ENCODE peak calls at places on chromosomes 6 and 20, in seven cellular contexts. G, E, M, U, Z, F and H are unnamed samples.

GRCh38 chr6:124937645-124938044 is 24.6 kb upstream of the RNF217 start:
- DNase-seq in F (no peak), U (no peak), G (no peak), Z (no peak), E (no peak), M (no peak), H (no peak)

GRCh38 chr6:28555136-28555535 is 29.5 kb downstream of the GPX5 start:
- DNase-seq in G (no peak), U (no peak), E (no peak), F (no peak), M (no peak), Z (no peak), H (no peak)

GRCh38 chr20:17896247-17896723 is 72.3 kb downstream of the SNX5 start:
- DNase-seq in Z (no peak), F (no peak), G (no peak), U (no peak), M (no peak), E (peak; percentile 20), H (no peak)

GRCh38 chr6:118297821-118298220 is 250.3 kb upstream of the PLN start:
- DNase-seq in E (peak; percentile 22), Z (no peak), G (no peak), M (no peak), U (no peak), F (no peak), H (no peak)

GRCh38 chr6:157476797-157477196 is 95.8 kb downstream of the ZDHHC14 start:
- DNase-seq in U (no peak), M (no peak), F (no peak), E (no peak), G (no peak), Z (no peak), H (no peak)

GRCh38 chr6:14038636-14039035 is 78.9 kb upstream of the CD83 start:
- DNase-seq in M (no peak), U (no peak), E (peak; percentile 44), G (no peak), Z (no peak), F (no peak), H (no peak)

GRCh38 chr6:158605266-158605878 is 39.2 kb downstream of the DYNLT1 start:
- DNase-seq in U (peak; percentile 27), M (peak; percentile 75), G (peak; percentile 65), E (peak; percentile 82), F (peak; percentile 68), Z (peak; percentile 39), H (peak; percentile 65)

GRCh38 chr6:53437557-53438202 is 88.9 kb upstream of the ELOVL5 start:
- DNase-seq in G (peak; percentile 81), U (peak; percentile 74), M (peak; percentile 73), E (peak; percentile 89), Z (no peak), F (peak; percentile 45), H (peak; percentile 50)

GRCh38 chr6:30741789-30742315 is 635 bp downstream of the FLOT1 start:
- DNase-seq in M (no peak), U (no peak), G (no peak), F (peak; percentile 40), Z (no peak), E (no peak), H (no peak)

GRCh38 chr6:129733290-129733689 is 23.3 kb upstream of the ARHGAP18 start:
- DNase-seq in U (no peak), F (peak; percentile 39), E (no peak), M (no peak), Z (no peak), G (no peak), H (no peak)

GRCh38 chr6:47655719-47656595 is 42.4 kb upstream of the ADGRF4 start:
- DNase-seq in Z (no peak), M (peak; percentile 94), F (peak; percentile 16), U (no peak), G (peak; percentile 84), E (peak; percentile 60), H (peak; percentile 80)

GRCh38 chr6:1336246-1336843 is 24.4 kb downstream of the FOXQ1 start:
- DNase-seq in U (no peak), F (no peak), E (no peak), G (peak; percentile 82), M (peak; percentile 84), Z (no peak), H (peak; percentile 73)

GRCh38 chr6:87731818-87732661 is 30.0 kb upstream of the AKIRIN2 start:
- DNase-seq in G (peak; percentile 99), F (peak; percentile 87), U (peak; percentile 94), M (peak; percentile 98), E (peak; percentile 94), Z (peak; percentile 95), H (peak; percentile 83)

GRCh38 chr6:18997375-18997826 is 610.3 kb downstream of the RNF144B start:
- DNase-seq in G (peak; percentile 64), E (peak; percentile 56), F (peak; percentile 52), M (peak; percentile 63), U (peak; percentile 23), Z (no peak), H (no peak)

GRCh38 chr20:45467861-45468260 is 1.7 kb upstream of the WFDC2 start:
- DNase-seq in F (no peak), G (no peak), U (no peak), E (no peak), M (no peak), Z (no peak), H (no peak)

GRCh38 chr6:34487536-34487935 is 21.7 kb downstream of the PACSIN1 start:
- DNase-seq in G (no peak), Z (no peak), M (no peak), E (no peak), U (no peak), F (no peak), H (no peak)

GRCh38 chr6:2630891-2631458 is 119.7 kb downstream of the MYLK4 start:
- DNase-seq in M (peak; percentile 66), U (no peak), E (peak; percentile 91), G (peak; percentile 77), F (no peak), Z (no peak), H (no peak)

GRCh38 chr6:170429457-170429856 is 122.9 kb downstream of the FAM120B start:
- DNase-seq in E (peak; percentile 10), G (no peak), U (no peak), F (no peak), Z (no peak), M (no peak), H (no peak)

GRCh38 chr6:81465859-81466258 is 286.6 kb downstream of the TENT5A start:
- DNase-seq in G (peak; percentile 49), M (peak; percentile 21), E (peak; percentile 53), Z (no peak), F (peak; percentile 4), U (peak; percentile 8), H (peak; percentile 26)

GRCh38 chr6:15663057-15663638 is 320 bp upstream of the DTNBP1 start:
- DNase-seq in E (peak; percentile 50), M (peak; percentile 40), F (no peak), G (peak; percentile 69), Z (no peak), U (no peak), H (peak; percentile 82)

GRCh38 chr20:36672991-36673390 is 27.0 kb upstream of the SLA2 start:
- DNase-seq in E (no peak), G (no peak), F (no peak), M (no peak), Z (no peak), U (no peak), H (no peak)

GRCh38 chr20:36676701-36677421 is 30.9 kb upstream of the SLA2 start:
- DNase-seq in F (no peak), M (no peak), U (no peak), E (no peak), Z (no peak), G (no peak), H (no peak)

GRCh38 chr20:36682311-36682710 is 36.3 kb upstream of the SLA2 start:
- DNase-seq in G (no peak), E (no peak), F (no peak), M (no peak), Z (no peak), U (no peak), H (no peak)

GRCh38 chr20:36677422-36677771 is 31.4 kb upstream of the SLA2 start:
- DNase-seq in Z (no peak), M (no peak), U (no peak), E (no peak), G (no peak), F (no peak), H (no peak)
- TF ChIP-seq CTCF in Z (no peak), M (no peak), U (no peak), E (no peak), G (no peak), F (no peak), H (no peak)

GRCh38 chr6:4370066-4370465 is 234.7 kb upstream of the ECI2 start:
- DNase-seq in Z (no peak), U (peak; percentile 83), M (peak; percentile 92), F (no peak), E (peak; percentile 98), G (peak; percentile 67), H (no peak)
- TF ChIP-seq CTCF in Z (no peak), U (no peak), M (no peak), F (no peak), E (peak; percentile 16), G (no peak), H (no peak)

GRCh38 chr20:3349786-3350185 is 57.7 kb downstream of the DNAAF9 start:
- DNase-seq in F (no peak), Z (no peak), U (no peak), E (no peak), G (no peak), M (no peak), H (no peak)

GRCh38 chr20:3353646-3354045 is 53.8 kb downstream of the DNAAF9 start:
- DNase-seq in E (no peak), M (no peak), Z (no peak), F (no peak), U (no peak), G (no peak), H (no peak)

GRCh38 chr20:3354247-3354646 is 53.2 kb downstream of the DNAAF9 start:
- DNase-seq in Z (no peak), U (no peak), F (no peak), M (no peak), G (no peak), E (no peak), H (no peak)

GRCh38 chr20:3352203-3352602 is 55.3 kb downstream of the DNAAF9 start:
- DNase-seq in M (no peak), E (no peak), U (no peak), G (no peak), F (no peak), Z (no peak), H (no peak)

DNA sequence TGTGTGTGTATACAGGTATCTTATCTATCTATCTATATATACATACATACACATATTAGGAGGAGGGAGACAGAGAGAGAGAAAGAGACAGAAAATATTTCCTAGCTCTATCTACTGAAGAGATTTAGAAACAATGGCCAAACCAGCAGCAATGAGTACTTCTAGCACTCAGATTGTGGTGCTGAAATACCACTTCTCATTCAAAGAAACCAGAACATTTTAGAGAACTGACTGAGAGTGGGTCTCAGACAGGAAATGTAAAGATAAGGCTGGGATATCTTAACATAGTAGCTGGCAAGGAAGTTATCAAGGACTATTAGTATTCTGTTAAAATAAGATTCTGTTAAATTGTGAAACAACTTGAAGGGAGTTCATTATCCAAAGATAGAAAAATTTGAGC is 57.1 kb downstream of the DNAAF9 start:
- DNase-seq in Z (no peak), G (no peak), M (no peak), U (no peak), F (no peak), E (no peak), H (no peak)
- TF ChIP-seq CTCF in Z (no peak), G (no peak), M (no peak), U (no peak), F (no peak), E (no peak), H (no peak)

DNA sequence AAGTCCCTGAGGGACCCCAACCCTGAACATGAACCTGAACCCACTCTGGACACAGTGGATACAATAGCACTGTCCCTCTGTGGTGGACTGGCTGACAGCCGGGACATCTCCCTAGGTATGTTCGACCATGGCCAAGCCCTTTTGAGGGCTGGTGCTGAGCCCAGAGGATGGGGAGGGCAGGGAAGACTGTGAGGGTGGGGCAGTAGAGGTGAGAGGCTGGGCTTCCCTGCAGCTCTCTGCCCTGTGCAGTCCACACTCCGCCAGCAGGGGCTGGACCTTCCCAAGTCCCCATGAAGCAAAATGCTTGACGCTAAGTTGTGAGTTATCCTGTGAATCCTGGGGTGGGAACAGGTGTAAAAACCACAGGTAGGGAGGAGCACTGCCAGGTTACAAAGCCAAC is 11.5 kb downstream of the LPIN3 start:
- DNase-seq in G (no peak), U (no peak), F (no peak), E (no peak), M (no peak), Z (no peak), H (no peak)
- TF ChIP-seq CTCF in G (no peak), U (no peak), F (no peak), E (no peak), M (peak; percentile 2), Z (no peak), H (no peak)